ENCODE peak calls at places on chromosomes 4 and X, in seven cellular contexts. One of them, this sample, is unnamed.

GRCh38 chr4:6608758-6609414 is 31.6 kb upstream of the MRFAP1 start:
- DNase-seq in endodermal cell: peak
- DNase-seq in AG04449: no peak
- DNase-seq in sigmoid colon: no peak
- DNase-seq in HFF-Myc: no peak
- DNase-seq in DND-41: peak
- DNase-seq in suprapubic skin: no peak
- DNase-seq in this sample: no peak

GRCh38 chrX:118026631-118027030 is 90.0 kb downstream of the KLHL13 start:
- DNase-seq in AG04449: no peak
- DNase-seq in endodermal cell: no peak
- DNase-seq in sigmoid colon: no peak
- DNase-seq in suprapubic skin: no peak
- DNase-seq in HFF-Myc: no peak
- DNase-seq in DND-41: no peak
- DNase-seq in this sample: no peak

GRCh38 chr4:6464842-6465588 is 7.4 kb downstream of the PPP2R2C start:
- DNase-seq in sigmoid colon: peak
- DNase-seq in AG04449: no peak
- DNase-seq in suprapubic skin: no peak
- DNase-seq in DND-41: no peak
- DNase-seq in endodermal cell: peak
- DNase-seq in HFF-Myc: no peak
- DNase-seq in this sample: peak

GRCh38 chr4:130812117-130812765 is 1716.3 kb downstream of the C4orf33 start:
- DNase-seq in DND-41: no peak
- DNase-seq in HFF-Myc: no peak
- DNase-seq in AG04449: no peak
- DNase-seq in endodermal cell: no peak
- DNase-seq in suprapubic skin: no peak
- DNase-seq in sigmoid colon: no peak
- DNase-seq in this sample: no peak

GRCh38 chr4:75189976-75190375 is 257.1 kb downstream of the PARM1 start:
- DNase-seq in sigmoid colon: no peak
- DNase-seq in suprapubic skin: no peak
- DNase-seq in DND-41: no peak
- DNase-seq in HFF-Myc: no peak
- DNase-seq in AG04449: no peak
- DNase-seq in endodermal cell: no peak
- DNase-seq in this sample: no peak

GRCh38 chrX:151722241-151722846 is 6.5 kb downstream of the FATE1 start:
- DNase-seq in endodermal cell: peak
- DNase-seq in sigmoid colon: peak
- DNase-seq in HFF-Myc: no peak
- DNase-seq in AG04449: no peak
- DNase-seq in DND-41: no peak
- DNase-seq in suprapubic skin: peak
- DNase-seq in this sample: no peak

GRCh38 chr4:170748975-170749374 is 659.2 kb upstream of the AADAT start:
- DNase-seq in sigmoid colon: no peak
- DNase-seq in DND-41: no peak
- DNase-seq in endodermal cell: no peak
- DNase-seq in suprapubic skin: no peak
- DNase-seq in HFF-Myc: no peak
- DNase-seq in AG04449: no peak
- DNase-seq in this sample: no peak

GRCh38 chr4:30866907-30867306 is 146.7 kb downstream of the PCDH7 start:
- DNase-seq in suprapubic skin: no peak
- DNase-seq in endodermal cell: no peak
- DNase-seq in sigmoid colon: no peak
- DNase-seq in HFF-Myc: no peak
- DNase-seq in DND-41: no peak
- DNase-seq in AG04449: no peak
- DNase-seq in this sample: no peak

GRCh38 chr4:2064276-2064991 is 5.3 kb downstream of the NAT8L start:
- DNase-seq in HFF-Myc: no peak
- DNase-seq in DND-41: no peak
- DNase-seq in AG04449: no peak
- DNase-seq in endodermal cell: peak
- DNase-seq in sigmoid colon: no peak
- DNase-seq in suprapubic skin: peak
- DNase-seq in this sample: no peak

GRCh38 chrX:52576946-52577345 is 60.1 kb upstream of the XAGE1B start:
- DNase-seq in DND-41: no peak
- DNase-seq in suprapubic skin: no peak
- DNase-seq in endodermal cell: peak
- DNase-seq in sigmoid colon: no peak
- DNase-seq in AG04449: no peak
- DNase-seq in HFF-Myc: no peak
- DNase-seq in this sample: no peak

GRCh38 chr4:68416591-68416990 is 30.7 kb upstream of the TMPRSS11E start:
- DNase-seq in sigmoid colon: no peak
- DNase-seq in endodermal cell: no peak
- DNase-seq in HFF-Myc: no peak
- DNase-seq in suprapubic skin: no peak
- DNase-seq in AG04449: no peak
- DNase-seq in DND-41: no peak
- DNase-seq in this sample: no peak

GRCh38 chrX:23505531-23506303 is 161.6 kb upstream of the PRDX4 start:
- DNase-seq in suprapubic skin: no peak
- DNase-seq in HFF-Myc: no peak
- DNase-seq in endodermal cell: peak
- DNase-seq in sigmoid colon: no peak
- DNase-seq in DND-41: no peak
- DNase-seq in AG04449: no peak
- DNase-seq in this sample: no peak

GRCh38 chrX:11532291-11533075 is 133.2 kb downstream of the ARHGAP6 start:
- DNase-seq in DND-41: no peak
- DNase-seq in suprapubic skin: no peak
- DNase-seq in HFF-Myc: no peak
- DNase-seq in sigmoid colon: no peak
- DNase-seq in endodermal cell: peak
- DNase-seq in AG04449: no peak
- DNase-seq in this sample: no peak

GRCh38 chr4:88738714-88739366 is 41.2 kb upstream of the NAP1L5 start:
- DNase-seq in DND-41: no peak
- DNase-seq in sigmoid colon: no peak
- DNase-seq in endodermal cell: peak
- DNase-seq in suprapubic skin: no peak
- DNase-seq in AG04449: no peak
- DNase-seq in HFF-Myc: no peak
- DNase-seq in this sample: no peak

GRCh38 chr4:8181119-8181518 is 18.0 kb upstream of the SH3TC1 start:
- DNase-seq in AG04449: no peak
- DNase-seq in DND-41: no peak
- DNase-seq in suprapubic skin: no peak
- DNase-seq in HFF-Myc: no peak
- DNase-seq in sigmoid colon: no peak
- DNase-seq in endodermal cell: no peak
- DNase-seq in this sample: no peak

GRCh38 chr4:38318737-38319455 is 345.1 kb upstream of the KLF3 start:
- DNase-seq in suprapubic skin: peak
- DNase-seq in HFF-Myc: peak
- DNase-seq in sigmoid colon: peak
- DNase-seq in DND-41: peak
- DNase-seq in endodermal cell: peak
- DNase-seq in AG04449: peak
- DNase-seq in this sample: peak

GRCh38 chrX:51899741-51900140 is 6.3 kb downstream of the MAGED1 start:
- DNase-seq in AG04449: peak
- DNase-seq in DND-41: no peak
- DNase-seq in sigmoid colon: no peak
- DNase-seq in HFF-Myc: no peak
- DNase-seq in endodermal cell: no peak
- DNase-seq in suprapubic skin: no peak
- DNase-seq in this sample: no peak

GRCh38 chr4:117467404-117467803 is 382.0 kb upstream of the TRAM1L1 start:
- DNase-seq in endodermal cell: no peak
- DNase-seq in DND-41: no peak
- DNase-seq in suprapubic skin: no peak
- DNase-seq in sigmoid colon: no peak
- DNase-seq in HFF-Myc: no peak
- DNase-seq in AG04449: no peak
- DNase-seq in this sample: no peak

GRCh38 chr4:89753601-89754066 is 83.3 kb downstream of the SNCA start:
- DNase-seq in DND-41: no peak
- DNase-seq in endodermal cell: no peak
- DNase-seq in HFF-Myc: peak
- DNase-seq in sigmoid colon: no peak
- DNase-seq in AG04449: peak
- DNase-seq in suprapubic skin: no peak
- DNase-seq in this sample: no peak

GRCh38 chrX:124504106-124504983 is 158.0 kb downstream of the SH2D1A start:
- DNase-seq in HFF-Myc: no peak
- DNase-seq in DND-41: no peak
- DNase-seq in endodermal cell: no peak
- DNase-seq in suprapubic skin: no peak
- DNase-seq in sigmoid colon: no peak
- DNase-seq in AG04449: peak
- DNase-seq in this sample: no peak

DNA sequence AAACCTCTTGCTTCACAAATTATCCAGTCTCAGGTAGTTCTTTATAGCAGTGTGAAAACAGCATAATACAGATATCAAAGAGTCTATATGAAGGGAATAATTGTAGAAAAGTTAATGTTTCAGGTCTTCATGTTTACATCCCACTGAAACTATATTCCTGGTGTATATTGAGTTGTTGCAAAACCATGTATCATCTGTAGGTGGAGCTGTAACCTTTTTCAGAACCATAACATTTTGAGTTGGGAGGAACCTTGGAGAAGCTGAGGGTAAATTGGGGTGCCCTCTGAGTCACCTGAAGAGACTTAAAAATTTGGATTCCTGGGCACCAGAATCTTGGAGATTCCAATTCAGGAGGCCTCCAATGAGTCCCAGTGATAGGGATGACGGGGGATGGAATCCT is 51.9 kb upstream of the TAPT1 start:
- DNase-seq in HFF-Myc: no peak
- DNase-seq in DND-41: no peak
- DNase-seq in suprapubic skin: no peak
- DNase-seq in AG04449: no peak
- DNase-seq in sigmoid colon: no peak
- DNase-seq in endodermal cell: no peak
- DNase-seq in this sample: no peak
- TF ChIP-seq CTCF in HFF-Myc: peak
- TF ChIP-seq CTCF in DND-41: peak
- TF ChIP-seq CTCF in suprapubic skin: no peak
- TF ChIP-seq CTCF in AG04449: peak
- TF ChIP-seq CTCF in sigmoid colon: no peak
- TF ChIP-seq CTCF in endodermal cell: peak
- TF ChIP-seq CTCF in this sample: no peak

GRCh38 chr4:184039963-184040383 is 134.9 kb downstream of the STOX2 start:
- DNase-seq in HFF-Myc: no peak
- DNase-seq in DND-41: no peak
- DNase-seq in suprapubic skin: no peak
- DNase-seq in sigmoid colon: no peak
- DNase-seq in AG04449: no peak
- DNase-seq in endodermal cell: no peak
- DNase-seq in this sample: no peak
- H3K4me3 ChIP-seq in HFF-Myc: no peak
- H3K4me3 ChIP-seq in DND-41: no peak
- H3K4me3 ChIP-seq in suprapubic skin: peak
- H3K4me3 ChIP-seq in sigmoid colon: no peak
- H3K4me3 ChIP-seq in AG04449: no peak
- H3K4me3 ChIP-seq in endodermal cell: no peak
- H3K4me3 ChIP-seq in this sample: peak

GRCh38 chr4:164753873-164754488 is at the start of gene SMIM31:
- DNase-seq in sigmoid colon: no peak
- DNase-seq in AG04449: no peak
- DNase-seq in endodermal cell: no peak
- DNase-seq in DND-41: no peak
- DNase-seq in HFF-Myc: no peak
- DNase-seq in suprapubic skin: no peak
- DNase-seq in this sample: no peak

GRCh38 chr4:164748375-164748774 is 5.6 kb upstream of the SMIM31 start:
- DNase-seq in sigmoid colon: no peak
- DNase-seq in DND-41: no peak
- DNase-seq in endodermal cell: no peak
- DNase-seq in suprapubic skin: no peak
- DNase-seq in HFF-Myc: no peak
- DNase-seq in AG04449: no peak
- DNase-seq in this sample: no peak
- TF ChIP-seq CTCF in sigmoid colon: peak
- TF ChIP-seq CTCF in DND-41: peak
- TF ChIP-seq CTCF in endodermal cell: peak
- TF ChIP-seq CTCF in suprapubic skin: no peak
- TF ChIP-seq CTCF in HFF-Myc: peak
- TF ChIP-seq CTCF in AG04449: no peak
- TF ChIP-seq CTCF in this sample: no peak

GRCh38 chr4:174119051-174119450 is 164.4 kb downstream of the FBXO8 start:
- DNase-seq in AG04449: no peak
- DNase-seq in DND-41: no peak
- DNase-seq in endodermal cell: no peak
- DNase-seq in sigmoid colon: no peak
- DNase-seq in suprapubic skin: no peak
- DNase-seq in HFF-Myc: peak
- DNase-seq in this sample: no peak

GRCh38 chr4:174122705-174123104 is 160.8 kb downstream of the FBXO8 start:
- DNase-seq in sigmoid colon: no peak
- DNase-seq in AG04449: no peak
- DNase-seq in HFF-Myc: no peak
- DNase-seq in suprapubic skin: no peak
- DNase-seq in DND-41: no peak
- DNase-seq in endodermal cell: no peak
- DNase-seq in this sample: no peak

GRCh38 chr4:174118171-174118570 is 165.3 kb downstream of the FBXO8 start:
- DNase-seq in suprapubic skin: no peak
- DNase-seq in HFF-Myc: no peak
- DNase-seq in AG04449: no peak
- DNase-seq in sigmoid colon: no peak
- DNase-seq in endodermal cell: no peak
- DNase-seq in DND-41: no peak
- DNase-seq in this sample: no peak

GRCh38 chr4:174119818-174120217 is 163.6 kb downstream of the FBXO8 start:
- DNase-seq in AG04449: no peak
- DNase-seq in DND-41: no peak
- DNase-seq in endodermal cell: no peak
- DNase-seq in HFF-Myc: no peak
- DNase-seq in suprapubic skin: no peak
- DNase-seq in sigmoid colon: no peak
- DNase-seq in this sample: no peak

DNA sequence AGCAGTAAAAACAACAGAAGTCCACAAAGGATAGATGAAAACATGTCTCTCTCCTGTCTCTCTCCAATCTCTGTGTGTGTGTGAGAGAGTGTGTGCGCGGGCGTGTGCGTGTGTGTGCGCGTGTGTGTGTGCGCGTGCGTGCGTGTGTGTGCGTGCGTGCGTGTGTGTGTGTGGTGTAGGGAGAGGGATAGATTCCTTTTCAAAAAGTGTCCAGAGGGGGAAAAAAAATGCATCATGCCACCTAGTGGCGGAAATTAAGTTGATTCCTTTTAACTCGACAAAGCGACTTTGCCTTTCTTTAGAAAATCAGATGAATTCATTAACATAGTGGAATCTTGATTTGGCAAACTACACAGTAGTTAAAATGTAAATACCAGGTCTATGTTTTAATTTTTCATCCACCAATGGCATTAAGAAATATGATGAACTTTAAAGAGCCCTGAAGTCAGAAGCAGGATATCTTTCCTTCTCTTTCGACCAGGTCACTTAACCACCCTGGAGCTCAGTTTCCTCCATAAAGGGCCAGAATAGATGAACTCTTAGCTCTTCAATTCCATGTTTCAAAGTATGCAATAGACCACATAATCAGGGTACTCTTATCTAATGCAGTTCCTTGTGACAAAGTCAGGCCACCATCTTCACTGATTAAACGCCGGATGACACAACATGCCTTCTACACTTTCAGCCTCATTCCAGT is 162.9 kb downstream of the FBXO8 start:
- DNase-seq in endodermal cell: peak
- DNase-seq in sigmoid colon: peak
- DNase-seq in AG04449: peak
- DNase-seq in suprapubic skin: no peak
- DNase-seq in HFF-Myc: peak
- DNase-seq in DND-41: peak
- DNase-seq in this sample: no peak
- H3K4me3 ChIP-seq in endodermal cell: no peak
- H3K4me3 ChIP-seq in sigmoid colon: peak
- H3K4me3 ChIP-seq in AG04449: peak
- H3K4me3 ChIP-seq in suprapubic skin: peak
- H3K4me3 ChIP-seq in HFF-Myc: peak
- H3K4me3 ChIP-seq in DND-41: no peak
- H3K4me3 ChIP-seq in this sample: peak

This sample was measured in coronary artery.